ENCODE peak calls at places on chromosomes 2 and 18, in five cellular contexts. One of them, this sample, is unnamed.

GRCh38 chr2:215357660-215358059 is 45.8 kb downstream of the ATIC start:
- DNase-seq in HepG2: no peak
- DNase-seq in K562: no peak
- DNase-seq in H1: no peak
- DNase-seq in A549: no peak
- DNase-seq in this sample: no peak

GRCh38 chr2:26295511-26295910 is 50.4 kb upstream of the SELENOI start:
- DNase-seq in HepG2: no peak
- DNase-seq in K562: no peak
- DNase-seq in H1: no peak
- DNase-seq in A549: no peak
- DNase-seq in this sample: no peak

GRCh38 chr2:42008241-42008911 is 39.4 kb upstream of the PKDCC start:
- DNase-seq in HepG2: no peak
- DNase-seq in K562: no peak
- DNase-seq in H1: no peak
- DNase-seq in A549: no peak
- DNase-seq in this sample: no peak

GRCh38 chr2:45833301-45833967 is 182.0 kb downstream of the PRKCE start:
- DNase-seq in HepG2: no peak
- DNase-seq in K562: no peak
- DNase-seq in H1: no peak
- DNase-seq in A549: no peak
- DNase-seq in this sample: no peak

GRCh38 chr2:28753043-28753683 is 1.5 kb downstream of the PPP1CB start:
- DNase-seq in HepG2: peak
- DNase-seq in K562: peak
- DNase-seq in H1: no peak
- DNase-seq in A549: peak
- DNase-seq in this sample: no peak

GRCh38 chr18:54787098-54787497 is 41.2 kb upstream of the RAB27B start:
- DNase-seq in HepG2: no peak
- DNase-seq in K562: no peak
- DNase-seq in H1: no peak
- DNase-seq in A549: no peak
- DNase-seq in this sample: no peak

GRCh38 chr2:151999058-151999457 is 99.8 kb downstream of the CACNB4 start:
- DNase-seq in HepG2: peak
- DNase-seq in K562: peak
- DNase-seq in H1: no peak
- DNase-seq in A549: peak
- DNase-seq in this sample: no peak

GRCh38 chr2:118832071-118832790 is 15.2 kb downstream of the EN1 start:
- DNase-seq in HepG2: no peak
- DNase-seq in K562: no peak
- DNase-seq in H1: no peak
- DNase-seq in A549: no peak
- DNase-seq in this sample: no peak

GRCh38 chr2:12720181-12720580 is 3.4 kb downstream of the TRIB2 start:
- DNase-seq in HepG2: no peak
- DNase-seq in K562: no peak
- DNase-seq in H1: no peak
- DNase-seq in A549: no peak
- DNase-seq in this sample: no peak

GRCh38 chr2:177029501-177029900 is 183.1 kb upstream of the HNRNPA3 start:
- DNase-seq in HepG2: no peak
- DNase-seq in K562: no peak
- DNase-seq in H1: no peak
- DNase-seq in A549: no peak
- DNase-seq in this sample: no peak

GRCh38 chr2:6940820-6941219 is 23.6 kb downstream of the RNF144A start:
- DNase-seq in HepG2: no peak
- DNase-seq in K562: no peak
- DNase-seq in H1: no peak
- DNase-seq in A549: no peak
- DNase-seq in this sample: no peak

GRCh38 chr2:11949732-11950503 is 203.5 kb downstream of the LPIN1 start:
- DNase-seq in HepG2: no peak
- DNase-seq in K562: no peak
- DNase-seq in H1: no peak
- DNase-seq in A549: no peak
- DNase-seq in this sample: no peak

GRCh38 chr2:143553261-143553660 is 424.0 kb downstream of the ARHGAP15 start:
- DNase-seq in HepG2: no peak
- DNase-seq in K562: no peak
- DNase-seq in H1: no peak
- DNase-seq in A549: no peak
- DNase-seq in this sample: no peak
- TF ChIP-seq KDM1A in HepG2: no peak
- TF ChIP-seq KDM1A in K562: no peak
- TF ChIP-seq KDM1A in H1: no peak
- TF ChIP-seq KDM1A in A549: no peak
- TF ChIP-seq KDM1A in this sample: no peak

GRCh38 chr18:12779043-12779442 is 76.2 kb downstream of the PSMG2 start:
- DNase-seq in HepG2: no peak
- DNase-seq in K562: no peak
- DNase-seq in H1: no peak
- DNase-seq in A549: no peak
- DNase-seq in this sample: no peak

GRCh38 chr18:12776821-12777471 is 74.1 kb downstream of the PSMG2 start:
- DNase-seq in HepG2: no peak
- DNase-seq in K562: no peak
- DNase-seq in H1: no peak
- DNase-seq in A549: no peak
- DNase-seq in this sample: no peak

GRCh38 chr18:12782521-12782920 is 79.7 kb downstream of the PSMG2 start:
- DNase-seq in HepG2: no peak
- DNase-seq in K562: no peak
- DNase-seq in H1: no peak
- DNase-seq in A549: no peak
- DNase-seq in this sample: no peak

GRCh38 chr18:12777543-12777942 is 74.7 kb downstream of the PSMG2 start:
- DNase-seq in HepG2: no peak
- DNase-seq in K562: no peak
- DNase-seq in H1: no peak
- DNase-seq in A549: no peak
- DNase-seq in this sample: no peak

DNA sequence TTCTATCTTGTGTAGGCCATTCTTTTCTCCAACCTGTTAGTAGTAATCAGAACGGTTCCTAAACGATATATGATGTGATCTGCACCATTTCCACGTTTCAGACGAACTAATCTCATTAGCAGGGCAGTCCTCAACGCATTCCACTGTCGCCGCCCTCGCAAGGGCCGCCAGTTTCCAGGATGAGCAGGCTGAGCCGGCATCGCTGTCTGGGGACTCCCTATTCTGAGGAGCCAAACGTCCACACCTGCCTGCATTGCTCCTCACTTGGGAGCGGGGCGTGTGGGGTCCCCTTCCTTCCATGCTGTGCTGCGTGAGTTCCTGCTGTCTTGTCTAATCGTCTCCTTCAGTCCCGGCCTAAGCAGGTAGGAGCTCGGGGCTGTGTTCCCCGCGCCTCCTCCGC is 76.6 kb downstream of the PSMG2 start:
- DNase-seq in HepG2: no peak
- DNase-seq in K562: no peak
- DNase-seq in H1: no peak
- DNase-seq in A549: no peak
- DNase-seq in this sample: no peak
- TF ChIP-seq KDM1A in HepG2: no peak
- TF ChIP-seq KDM1A in K562: no peak
- TF ChIP-seq KDM1A in H1: no peak
- TF ChIP-seq KDM1A in A549: no peak
- TF ChIP-seq KDM1A in this sample: no peak

GRCh38 chr2:134379722-134380121 is 125.8 kb downstream of the MGAT5 start:
- DNase-seq in HepG2: no peak
- DNase-seq in K562: no peak
- DNase-seq in H1: no peak
- DNase-seq in A549: no peak
- DNase-seq in this sample: no peak

GRCh38 chr2:134372611-134373131 is 118.8 kb downstream of the MGAT5 start:
- DNase-seq in HepG2: no peak
- DNase-seq in K562: no peak
- DNase-seq in H1: no peak
- DNase-seq in A549: no peak
- DNase-seq in this sample: no peak

GRCh38 chr2:134379293-134379692 is 125.4 kb downstream of the MGAT5 start:
- DNase-seq in HepG2: no peak
- DNase-seq in K562: no peak
- DNase-seq in H1: no peak
- DNase-seq in A549: no peak
- DNase-seq in this sample: no peak

GRCh38 chr2:134377730-134378129 is 123.9 kb downstream of the MGAT5 start:
- DNase-seq in HepG2: no peak
- DNase-seq in K562: no peak
- DNase-seq in H1: no peak
- DNase-seq in A549: no peak
- DNase-seq in this sample: no peak

DNA sequence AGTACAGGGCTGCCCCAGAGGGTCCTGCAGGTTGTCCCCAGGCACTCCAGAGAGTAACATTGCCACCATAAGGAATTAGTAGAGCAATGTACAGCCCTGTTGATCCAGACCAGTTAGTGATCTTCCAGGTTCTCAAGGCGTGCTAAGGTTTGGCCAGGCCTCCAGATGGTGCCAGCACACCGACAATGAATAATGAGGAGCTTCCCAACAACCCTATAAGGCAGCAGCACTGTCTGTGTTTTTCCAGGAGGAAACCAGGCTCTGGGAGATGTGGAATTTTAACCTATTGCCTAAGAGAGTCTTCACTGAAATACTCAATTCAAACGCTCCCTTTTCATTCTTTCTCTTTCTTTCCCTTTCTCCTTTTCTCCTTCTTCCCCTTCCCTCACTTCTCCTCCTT is 122.1 kb downstream of the MGAT5 start:
- DNase-seq in HepG2: peak
- DNase-seq in K562: no peak
- DNase-seq in H1: no peak
- DNase-seq in A549: peak
- DNase-seq in this sample: no peak
- TF ChIP-seq KDM1A in HepG2: no peak
- TF ChIP-seq KDM1A in K562: no peak
- TF ChIP-seq KDM1A in H1: no peak
- TF ChIP-seq KDM1A in A549: no peak
- TF ChIP-seq KDM1A in this sample: no peak

GRCh38 chr2:240468300-240469238 is 33.1 kb downstream of the GPC1 start:
- DNase-seq in HepG2: no peak
- DNase-seq in K562: no peak
- DNase-seq in H1: no peak
- DNase-seq in A549: no peak
- DNase-seq in this sample: no peak
- TF ChIP-seq KDM1A in HepG2: no peak
- TF ChIP-seq KDM1A in K562: no peak
- TF ChIP-seq KDM1A in H1: no peak
- TF ChIP-seq KDM1A in A549: no peak
- TF ChIP-seq KDM1A in this sample: no peak

DNA sequence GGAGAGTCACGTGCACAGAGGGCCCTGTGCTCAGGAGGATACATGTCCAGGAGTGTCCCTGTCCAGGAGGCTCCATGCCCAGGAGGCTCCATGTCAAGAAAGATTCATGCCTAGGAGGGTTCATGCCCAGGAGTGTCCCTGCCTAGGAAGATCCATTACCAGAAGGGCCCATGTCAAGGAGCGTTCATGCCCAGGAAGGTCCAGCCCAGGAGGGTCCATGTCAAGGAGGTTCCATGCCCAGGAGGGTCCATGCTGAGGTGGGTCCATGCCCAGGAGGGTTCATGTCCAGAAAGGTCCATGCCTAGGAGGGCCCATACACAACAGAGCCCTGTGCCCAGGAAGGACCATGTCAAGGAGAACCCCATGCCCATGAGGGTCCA is 7.0 kb downstream of the GPR35 start:
- DNase-seq in HepG2: no peak
- DNase-seq in K562: no peak
- DNase-seq in H1: no peak
- DNase-seq in A549: no peak
- DNase-seq in this sample: no peak
- TF ChIP-seq KDM1A in HepG2: no peak
- TF ChIP-seq KDM1A in K562: no peak
- TF ChIP-seq KDM1A in H1: no peak
- TF ChIP-seq KDM1A in A549: no peak
- TF ChIP-seq KDM1A in this sample: no peak

DNA sequence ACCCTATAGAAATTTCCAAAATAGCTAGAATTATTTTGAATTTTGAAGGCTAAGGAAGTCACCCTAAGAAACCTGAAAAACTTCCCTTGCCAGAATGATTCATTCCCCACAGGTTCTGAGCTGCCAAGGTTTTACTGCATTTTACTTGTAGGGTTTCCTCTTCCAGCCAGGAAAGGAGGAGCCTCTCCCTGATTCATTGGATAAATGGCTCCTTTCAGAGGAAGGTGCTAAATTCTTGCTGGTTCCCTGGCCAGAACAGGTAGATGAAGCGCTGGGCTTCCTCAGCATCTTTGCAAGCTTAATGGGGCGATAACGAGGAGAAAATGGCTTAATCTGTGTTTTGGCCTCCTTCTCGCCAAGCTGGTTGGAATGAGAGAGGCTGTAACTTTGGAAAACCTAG is 279.6 kb upstream of the SLC14A2 start:
- DNase-seq in HepG2: no peak
- DNase-seq in K562: no peak
- DNase-seq in H1: no peak
- DNase-seq in A549: no peak
- DNase-seq in this sample: no peak
- TF ChIP-seq KDM1A in HepG2: no peak
- TF ChIP-seq KDM1A in K562: no peak
- TF ChIP-seq KDM1A in H1: no peak
- TF ChIP-seq KDM1A in A549: no peak
- TF ChIP-seq KDM1A in this sample: no peak

GRCh38 chr18:35039633-35040032 is 1.6 kb upstream of the MAPRE2 start:
- DNase-seq in HepG2: no peak
- DNase-seq in K562: no peak
- DNase-seq in H1: no peak
- DNase-seq in A549: no peak
- DNase-seq in this sample: no peak
- TF ChIP-seq KDM1A in HepG2: no peak
- TF ChIP-seq KDM1A in K562: peak
- TF ChIP-seq KDM1A in H1: no peak
- TF ChIP-seq KDM1A in A549: no peak
- TF ChIP-seq KDM1A in this sample: no peak

DNA sequence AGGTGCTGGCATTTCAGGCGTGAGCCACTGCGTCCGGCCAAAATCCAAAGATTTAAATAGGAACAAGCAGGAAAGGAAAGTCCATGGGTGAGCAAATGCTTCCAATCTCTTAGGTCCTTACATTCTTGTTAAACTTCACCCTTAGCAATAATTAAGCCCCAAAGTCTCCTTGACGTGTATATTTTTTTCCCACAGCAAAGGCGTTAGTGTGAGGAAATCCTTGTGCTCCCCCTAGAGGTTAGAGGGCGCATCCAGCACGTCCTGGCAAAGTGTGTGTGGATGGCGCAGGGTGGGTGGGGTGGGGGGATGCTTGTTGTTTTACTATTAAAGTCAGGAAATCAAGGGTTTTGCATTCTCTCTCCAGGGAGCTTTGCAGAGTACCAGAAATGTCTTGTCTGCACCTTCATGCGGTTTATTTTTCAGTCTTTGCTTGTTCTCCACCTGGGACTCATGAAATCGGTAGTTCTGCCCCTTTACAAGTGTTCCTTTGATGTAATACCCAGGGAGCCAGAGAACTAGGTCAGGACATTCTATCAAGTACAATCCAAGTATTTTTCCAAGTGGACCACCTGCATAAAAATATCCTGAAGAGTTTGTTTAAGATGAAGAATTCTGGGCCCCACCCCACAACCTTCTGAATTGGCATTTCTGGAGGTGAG is 22.2 kb upstream of the ITSN2 start:
- DNase-seq in HepG2: no peak
- DNase-seq in K562: peak
- DNase-seq in H1: no peak
- DNase-seq in A549: peak
- DNase-seq in this sample: no peak
- TF ChIP-seq KDM1A in HepG2: no peak
- TF ChIP-seq KDM1A in K562: no peak
- TF ChIP-seq KDM1A in H1: no peak
- TF ChIP-seq KDM1A in A549: no peak
- TF ChIP-seq KDM1A in this sample: no peak

This sample was measured in GM12878.